ENCODE peak calls at places on chromosomes 11 and 22, in seven cellular contexts. B, S, R, F, U, H and T are unnamed samples.

GRCh38 chr11:20156876-20157613 is 3.2 kb downstream of the DBX1 start:
- DNase-seq in S (no peak), B (no peak), U (no peak), H (no peak), F (no peak), R (peak), T (peak)

GRCh38 chr11:61042961-61043540 is 59.2 kb upstream of the CD5 start:
- DNase-seq in U (no peak), F (no peak), S (no peak), H (no peak), R (peak), B (no peak), T (no peak)

GRCh38 chr11:22787565-22788162 is 41.9 kb downstream of the SVIP start:
- DNase-seq in F (no peak), R (peak), S (peak), H (peak), B (peak), U (peak), T (peak)

GRCh38 chr11:111520565-111520964 is 6.0 kb downstream of the HOATZ start:
- DNase-seq in F (no peak), R (no peak), H (no peak), U (no peak), B (no peak), S (peak), T (no peak)

GRCh38 chr22:27697888-27698287 is 103.7 kb downstream of the MN1 start:
- DNase-seq in S (no peak), F (no peak), B (no peak), R (no peak), H (no peak), U (no peak), T (no peak)

GRCh38 chr22:36463783-36464184 is 17.7 kb downstream of the TXN2 start:
- DNase-seq in H (no peak), S (no peak), R (no peak), U (no peak), F (no peak), B (no peak), T (no peak)

GRCh38 chr11:94128746-94129504 is at the start of gene PANX1:
- DNase-seq in F (peak), U (peak), B (no peak), R (peak), S (peak), H (peak), T (peak)

GRCh38 chr11:58926695-58927094 is 12.6 kb upstream of the GLYATL1 start:
- DNase-seq in H (no peak), S (peak), B (no peak), U (no peak), F (no peak), R (no peak), T (no peak)

GRCh38 chr22:21775061-21775460 is 39.5 kb upstream of the YPEL1 start:
- DNase-seq in F (no peak), S (peak), R (no peak), U (no peak), H (no peak), B (no peak), T (no peak)

GRCh38 chr22:28978158-28978557 is 83.5 kb downstream of the C22orf31 start:
- DNase-seq in H (no peak), U (peak), S (no peak), B (no peak), R (no peak), F (no peak), T (no peak)

GRCh38 chr11:2846056-2846455 is 39.5 kb downstream of the CDKN1C start:
- DNase-seq in B (no peak), R (no peak), H (no peak), F (no peak), S (no peak), U (no peak), T (no peak)

GRCh38 chr22:36281726-36282077 is 28.8 kb downstream of the APOL1 start:
- DNase-seq in B (no peak), F (no peak), H (no peak), S (no peak), R (no peak), U (no peak), T (no peak)

GRCh38 chr11:36073411-36074203 is 129.7 kb downstream of the LDLRAD3 start:
- DNase-seq in S (peak), R (no peak), B (no peak), F (no peak), U (no peak), H (no peak), T (no peak)

GRCh38 chr11:83544871-83545270 is 258.7 kb upstream of the CCDC90B start:
- DNase-seq in R (no peak), B (no peak), U (no peak), H (no peak), S (no peak), F (no peak), T (no peak)

GRCh38 chr11:17730608-17731462 is 3.7 kb upstream of the KCNC1 start:
- DNase-seq in R (peak), S (peak), F (no peak), H (peak), U (peak), B (peak), T (peak)

GRCh38 chr11:119590651-119591308 is 138.2 kb downstream of the NECTIN1 start:
- DNase-seq in B (no peak), H (no peak), S (no peak), U (peak), R (no peak), F (no peak), T (no peak)

GRCh38 chr22:39278040-39278439 is 33.3 kb upstream of the PDGFB start:
- DNase-seq in B (no peak), H (no peak), R (no peak), U (no peak), S (peak), F (no peak), T (no peak)

GRCh38 chr11:68581439-68581838 is 102.9 kb upstream of the GAL start:
- DNase-seq in B (no peak), S (no peak), R (no peak), U (no peak), H (no peak), F (no peak), T (no peak)

GRCh38 chr11:130124096-130124495 is 35.5 kb upstream of the ST14 start:
- DNase-seq in B (no peak), F (no peak), S (peak), H (no peak), R (no peak), U (peak), T (no peak)

GRCh38 chr11:75265851-75266531 is 25.4 kb downstream of the TPBGL start:
- DNase-seq in U (no peak), H (no peak), R (no peak), S (no peak), F (no peak), B (no peak), T (no peak)

GRCh38 chr22:50117168-50117762 is 27.5 kb downstream of the MOV10L1 start:
- DNase-seq in R (no peak), H (no peak), U (no peak), S (no peak), B (no peak), F (no peak), T (no peak)

GRCh38 chr11:118401880-118402590 is 629 bp downstream of the ATP5MG start:
- DNase-seq in S (peak), F (no peak), R (no peak), U (no peak), H (no peak), B (no peak), T (no peak)

GRCh38 chr22:37314315-37315046 is 32.2 kb downstream of the CYTH4 start:
- DNase-seq in S (no peak), F (no peak), R (peak), U (no peak), B (no peak), H (peak), T (peak)

GRCh38 chr11:83540112-83540675 is 254.0 kb upstream of the CCDC90B start:
- DNase-seq in B (no peak), H (no peak), S (no peak), F (no peak), R (no peak), U (no peak), T (no peak)

GRCh38 chr11:20253796-20254195 is 93.5 kb upstream of the DBX1 start:
- DNase-seq in S (no peak), H (no peak), B (no peak), U (no peak), R (no peak), F (no peak), T (no peak)

GRCh38 chr22:43004362-43005035 is 10.4 kb downstream of the PACSIN2 start:
- DNase-seq in U (peak), F (no peak), H (no peak), R (no peak), S (peak), B (no peak), T (no peak)

GRCh38 chr11:117597083-117597482 is 199.9 kb downstream of the DSCAML1 start:
- DNase-seq in S (peak), R (peak), H (no peak), F (peak), B (peak), U (peak), T (peak)

GRCh38 chr11:34028407-34028804 is 23.1 kb upstream of the CAPRIN1 start:
- DNase-seq in S (peak), B (no peak), R (no peak), F (no peak), H (no peak), U (peak), T (no peak)

GRCh38 chr11:106695506-106695905 is 322.8 kb downstream of the GUCY1A2 start:
- DNase-seq in F (no peak), U (no peak), S (peak), R (no peak), H (no peak), B (no peak), T (no peak)

GRCh38 chr11:117281159-117281558 is 10.0 kb upstream of the BACE1-AS start:
- DNase-seq in H (no peak), U (no peak), F (no peak), B (no peak), S (peak), R (no peak), T (no peak)

GRCh38 chr22:49491726-49492125 is 335.9 kb downstream of the BRD1 start:
- DNase-seq in H (no peak), R (no peak), B (no peak), S (no peak), U (no peak), F (no peak), T (no peak)

GRCh38 chr11:34405079-34405858 is 33.5 kb upstream of the CAT start:
- DNase-seq in F (no peak), R (peak), S (peak), H (no peak), B (no peak), U (no peak), T (no peak)

GRCh38 chr11:71185411-71185810 is 67.0 kb downstream of the SHANK2 start:
- DNase-seq in H (no peak), R (no peak), S (no peak), U (no peak), F (no peak), B (no peak), T (no peak)

GRCh38 chr11:945986-946385 is 20.3 kb downstream of the AP2A2 start:
- DNase-seq in S (no peak), H (no peak), R (no peak), F (no peak), U (no peak), B (no peak), T (no peak)

GRCh38 chr11:7160814-7161489 is 72.2 kb downstream of the RBMXL2 start:
- DNase-seq in B (no peak), S (no peak), R (peak), F (no peak), U (no peak), H (no peak), T (no peak)

GRCh38 chr11:118283756-118284350 is 19.8 kb upstream of the MPZL2 start:
- DNase-seq in R (no peak), H (no peak), S (no peak), B (no peak), F (no peak), U (no peak), T (peak)